ENCODE peak calls at places on chromosomes 7 and 10, in seven cellular contexts. One of them, this sample, is unnamed.

GRCh38 chr7:93044147-93044810 is 73.5 kb downstream of the SAMD9 start:
- DNase-seq in natural killer cell: no peak
- DNase-seq in astrocyte: peak
- DNase-seq in dorsolateral prefrontal cortex: no peak
- DNase-seq in chondrocyte: no peak
- DNase-seq in endothelial cell: no peak
- DNase-seq in HFF-Myc: no peak
- DNase-seq in this sample: no peak

GRCh38 chr10:71494980-71495381 is 98.3 kb downstream of the CDH23 start:
- DNase-seq in natural killer cell: no peak
- DNase-seq in astrocyte: no peak
- DNase-seq in dorsolateral prefrontal cortex: no peak
- DNase-seq in chondrocyte: no peak
- DNase-seq in endothelial cell: no peak
- DNase-seq in HFF-Myc: no peak
- DNase-seq in this sample: no peak

GRCh38 chr7:25854059-25854458 is 297.9 kb upstream of the NFE2L3 start:
- DNase-seq in natural killer cell: no peak
- DNase-seq in astrocyte: no peak
- DNase-seq in dorsolateral prefrontal cortex: no peak
- DNase-seq in chondrocyte: no peak
- DNase-seq in endothelial cell: no peak
- DNase-seq in HFF-Myc: no peak
- DNase-seq in this sample: no peak

GRCh38 chr7:92179393-92179924 is 517 bp upstream of the LRRD1 start:
- DNase-seq in natural killer cell: no peak
- DNase-seq in astrocyte: peak
- DNase-seq in dorsolateral prefrontal cortex: peak
- DNase-seq in chondrocyte: no peak
- DNase-seq in endothelial cell: peak
- DNase-seq in HFF-Myc: no peak
- DNase-seq in this sample: no peak

GRCh38 chr7:128374041-128374440 is 12.6 kb upstream of the PRRT4 start:
- DNase-seq in natural killer cell: no peak
- DNase-seq in astrocyte: no peak
- DNase-seq in dorsolateral prefrontal cortex: no peak
- DNase-seq in chondrocyte: no peak
- DNase-seq in endothelial cell: no peak
- DNase-seq in HFF-Myc: no peak
- DNase-seq in this sample: no peak

GRCh38 chr10:15601819-15602218 is 117.9 kb downstream of the ITGA8 start:
- DNase-seq in natural killer cell: no peak
- DNase-seq in astrocyte: no peak
- DNase-seq in dorsolateral prefrontal cortex: no peak
- DNase-seq in chondrocyte: no peak
- DNase-seq in endothelial cell: no peak
- DNase-seq in HFF-Myc: no peak
- DNase-seq in this sample: no peak

GRCh38 chr7:120550494-120551048 is 277.6 kb downstream of the KCND2 start:
- DNase-seq in natural killer cell: no peak
- DNase-seq in astrocyte: peak
- DNase-seq in dorsolateral prefrontal cortex: no peak
- DNase-seq in chondrocyte: no peak
- DNase-seq in endothelial cell: no peak
- DNase-seq in HFF-Myc: no peak
- DNase-seq in this sample: no peak

GRCh38 chr10:123560301-123561144 is 105.6 kb upstream of the GPR26 start:
- DNase-seq in natural killer cell: no peak
- DNase-seq in astrocyte: no peak
- DNase-seq in dorsolateral prefrontal cortex: no peak
- DNase-seq in chondrocyte: no peak
- DNase-seq in endothelial cell: no peak
- DNase-seq in HFF-Myc: no peak
- DNase-seq in this sample: no peak

GRCh38 chr10:69222157-69223027 is 2.3 kb downstream of the HKDC1 start:
- DNase-seq in natural killer cell: peak
- DNase-seq in astrocyte: peak
- DNase-seq in dorsolateral prefrontal cortex: no peak
- DNase-seq in chondrocyte: no peak
- DNase-seq in endothelial cell: peak
- DNase-seq in HFF-Myc: peak
- DNase-seq in this sample: no peak

GRCh38 chr10:47114680-47115186 is 185.3 kb upstream of the GDF10 start:
- DNase-seq in natural killer cell: no peak
- DNase-seq in astrocyte: no peak
- DNase-seq in dorsolateral prefrontal cortex: no peak
- DNase-seq in chondrocyte: no peak
- DNase-seq in endothelial cell: no peak
- DNase-seq in HFF-Myc: no peak
- DNase-seq in this sample: no peak

GRCh38 chr10:15712903-15713302 is 6.8 kb downstream of the ITGA8 start:
- DNase-seq in natural killer cell: no peak
- DNase-seq in astrocyte: no peak
- DNase-seq in dorsolateral prefrontal cortex: no peak
- DNase-seq in chondrocyte: no peak
- DNase-seq in endothelial cell: no peak
- DNase-seq in HFF-Myc: no peak
- DNase-seq in this sample: no peak

GRCh38 chr7:73436031-73436929 is 2.7 kb downstream of the FZD9 start:
- DNase-seq in natural killer cell: no peak
- DNase-seq in astrocyte: no peak
- DNase-seq in dorsolateral prefrontal cortex: no peak
- DNase-seq in chondrocyte: no peak
- DNase-seq in endothelial cell: no peak
- DNase-seq in HFF-Myc: no peak
- DNase-seq in this sample: no peak

GRCh38 chr7:96045181-96045580 is 272.8 kb downstream of the DYNC1I1 start:
- DNase-seq in natural killer cell: no peak
- DNase-seq in astrocyte: no peak
- DNase-seq in dorsolateral prefrontal cortex: no peak
- DNase-seq in chondrocyte: no peak
- DNase-seq in endothelial cell: no peak
- DNase-seq in HFF-Myc: no peak
- DNase-seq in this sample: no peak

GRCh38 chr7:44307301-44307900 is 18.0 kb downstream of the CAMK2B start:
- DNase-seq in natural killer cell: no peak
- DNase-seq in astrocyte: peak
- DNase-seq in dorsolateral prefrontal cortex: no peak
- DNase-seq in chondrocyte: no peak
- DNase-seq in endothelial cell: no peak
- DNase-seq in HFF-Myc: peak
- DNase-seq in this sample: no peak

GRCh38 chr10:48517911-48518321 is 87.0 kb downstream of the ARHGAP22 start:
- DNase-seq in natural killer cell: no peak
- DNase-seq in astrocyte: no peak
- DNase-seq in dorsolateral prefrontal cortex: no peak
- DNase-seq in chondrocyte: no peak
- DNase-seq in endothelial cell: no peak
- DNase-seq in HFF-Myc: no peak
- DNase-seq in this sample: no peak

GRCh38 chr7:964401-965231 is 10.1 kb upstream of the ADAP1 start:
- DNase-seq in natural killer cell: no peak
- DNase-seq in astrocyte: peak
- DNase-seq in dorsolateral prefrontal cortex: peak
- DNase-seq in chondrocyte: peak
- DNase-seq in endothelial cell: no peak
- DNase-seq in HFF-Myc: no peak
- DNase-seq in this sample: no peak

GRCh38 chr10:75967491-75967890 is 536.1 kb downstream of the LRMDA start:
- DNase-seq in natural killer cell: no peak
- DNase-seq in astrocyte: peak
- DNase-seq in dorsolateral prefrontal cortex: no peak
- DNase-seq in chondrocyte: no peak
- DNase-seq in endothelial cell: no peak
- DNase-seq in HFF-Myc: no peak
- DNase-seq in this sample: no peak

GRCh38 chr10:59216178-59216869 is 39.9 kb downstream of the PHYHIPL start:
- DNase-seq in natural killer cell: no peak
- DNase-seq in astrocyte: no peak
- DNase-seq in dorsolateral prefrontal cortex: no peak
- DNase-seq in chondrocyte: no peak
- DNase-seq in endothelial cell: no peak
- DNase-seq in HFF-Myc: no peak
- DNase-seq in this sample: no peak

GRCh38 chr10:118463740-118464139 is 121.6 kb upstream of the FAM204A start:
- DNase-seq in natural killer cell: no peak
- DNase-seq in astrocyte: no peak
- DNase-seq in dorsolateral prefrontal cortex: no peak
- DNase-seq in chondrocyte: no peak
- DNase-seq in endothelial cell: no peak
- DNase-seq in HFF-Myc: no peak
- DNase-seq in this sample: no peak

GRCh38 chr7:151945224-151945623 is 11.0 kb upstream of the GALNTL5 start:
- DNase-seq in natural killer cell: no peak
- DNase-seq in astrocyte: no peak
- DNase-seq in dorsolateral prefrontal cortex: no peak
- DNase-seq in chondrocyte: no peak
- DNase-seq in endothelial cell: no peak
- DNase-seq in HFF-Myc: no peak
- DNase-seq in this sample: no peak

GRCh38 chr10:130067893-130068292 is 42.7 kb downstream of the C10orf143 start:
- DNase-seq in natural killer cell: no peak
- DNase-seq in astrocyte: no peak
- DNase-seq in dorsolateral prefrontal cortex: no peak
- DNase-seq in chondrocyte: no peak
- DNase-seq in endothelial cell: no peak
- DNase-seq in HFF-Myc: no peak
- DNase-seq in this sample: no peak

GRCh38 chr10:92181575-92181974 is 109.3 kb downstream of the CPEB3 start:
- DNase-seq in natural killer cell: no peak
- DNase-seq in astrocyte: no peak
- DNase-seq in dorsolateral prefrontal cortex: no peak
- DNase-seq in chondrocyte: no peak
- DNase-seq in endothelial cell: no peak
- DNase-seq in HFF-Myc: peak
- DNase-seq in this sample: no peak
- TF ChIP-seq CTCF in natural killer cell: no peak
- TF ChIP-seq CTCF in astrocyte: peak
- TF ChIP-seq CTCF in dorsolateral prefrontal cortex: no peak
- TF ChIP-seq CTCF in chondrocyte: peak
- TF ChIP-seq CTCF in endothelial cell: peak
- TF ChIP-seq CTCF in HFF-Myc: peak
- TF ChIP-seq CTCF in this sample: no peak

GRCh38 chr10:62687230-62687748 is 117.2 kb upstream of the ADO start:
- DNase-seq in natural killer cell: no peak
- DNase-seq in astrocyte: peak
- DNase-seq in dorsolateral prefrontal cortex: no peak
- DNase-seq in chondrocyte: no peak
- DNase-seq in endothelial cell: no peak
- DNase-seq in HFF-Myc: no peak
- DNase-seq in this sample: no peak

GRCh38 chr10:62684911-62685310 is 119.6 kb upstream of the ADO start:
- DNase-seq in natural killer cell: no peak
- DNase-seq in astrocyte: no peak
- DNase-seq in dorsolateral prefrontal cortex: no peak
- DNase-seq in chondrocyte: no peak
- DNase-seq in endothelial cell: no peak
- DNase-seq in HFF-Myc: no peak
- DNase-seq in this sample: no peak

GRCh38 chr10:62681211-62681940 is 123.1 kb upstream of the ADO start:
- DNase-seq in natural killer cell: peak
- DNase-seq in astrocyte: peak
- DNase-seq in dorsolateral prefrontal cortex: no peak
- DNase-seq in chondrocyte: no peak
- DNase-seq in endothelial cell: no peak
- DNase-seq in HFF-Myc: no peak
- DNase-seq in this sample: no peak
- TF ChIP-seq CTCF in natural killer cell: peak
- TF ChIP-seq CTCF in astrocyte: no peak
- TF ChIP-seq CTCF in dorsolateral prefrontal cortex: no peak
- TF ChIP-seq CTCF in chondrocyte: no peak
- TF ChIP-seq CTCF in endothelial cell: no peak
- TF ChIP-seq CTCF in HFF-Myc: no peak
- TF ChIP-seq CTCF in this sample: no peak

GRCh38 chr7:19587291-19587690 is 121.5 kb downstream of the POLR1F start:
- DNase-seq in natural killer cell: no peak
- DNase-seq in astrocyte: no peak
- DNase-seq in dorsolateral prefrontal cortex: no peak
- DNase-seq in chondrocyte: no peak
- DNase-seq in endothelial cell: no peak
- DNase-seq in HFF-Myc: no peak
- DNase-seq in this sample: no peak
- TF ChIP-seq CTCF in natural killer cell: no peak
- TF ChIP-seq CTCF in astrocyte: no peak
- TF ChIP-seq CTCF in dorsolateral prefrontal cortex: no peak
- TF ChIP-seq CTCF in chondrocyte: no peak
- TF ChIP-seq CTCF in endothelial cell: no peak
- TF ChIP-seq CTCF in HFF-Myc: no peak
- TF ChIP-seq CTCF in this sample: peak

GRCh38 chr10:128875955-128876354 is 591.1 kb upstream of the MGMT start:
- DNase-seq in natural killer cell: no peak
- DNase-seq in astrocyte: no peak
- DNase-seq in dorsolateral prefrontal cortex: no peak
- DNase-seq in chondrocyte: no peak
- DNase-seq in endothelial cell: no peak
- DNase-seq in HFF-Myc: no peak
- DNase-seq in this sample: no peak
- TF ChIP-seq CTCF in natural killer cell: no peak
- TF ChIP-seq CTCF in astrocyte: no peak
- TF ChIP-seq CTCF in dorsolateral prefrontal cortex: no peak
- TF ChIP-seq CTCF in chondrocyte: no peak
- TF ChIP-seq CTCF in endothelial cell: no peak
- TF ChIP-seq CTCF in HFF-Myc: no peak
- TF ChIP-seq CTCF in this sample: no peak

DNA sequence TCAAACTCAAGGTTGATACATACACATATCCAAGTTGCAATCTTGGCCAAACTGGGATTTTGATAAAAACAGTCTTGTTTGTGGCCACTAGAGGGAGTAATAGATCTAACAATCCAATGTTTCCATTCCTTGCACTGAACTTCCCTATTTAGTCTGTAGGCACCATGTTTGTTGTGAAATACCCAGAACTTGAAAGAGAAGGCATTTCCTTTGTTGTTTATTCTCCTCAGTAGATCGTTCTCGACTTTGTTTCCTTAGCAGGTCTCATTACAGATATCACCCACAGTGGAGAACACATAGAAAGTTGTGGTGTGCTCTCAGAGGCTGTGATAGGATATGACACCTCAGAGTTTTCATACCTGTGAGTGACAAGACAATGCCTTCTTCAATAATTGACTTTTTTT is 70.3 kb upstream of the MXI1 start:
- DNase-seq in natural killer cell: no peak
- DNase-seq in astrocyte: peak
- DNase-seq in dorsolateral prefrontal cortex: no peak
- DNase-seq in chondrocyte: no peak
- DNase-seq in endothelial cell: no peak
- DNase-seq in HFF-Myc: peak
- DNase-seq in this sample: no peak
- TF ChIP-seq CTCF in natural killer cell: peak
- TF ChIP-seq CTCF in astrocyte: peak
- TF ChIP-seq CTCF in dorsolateral prefrontal cortex: peak
- TF ChIP-seq CTCF in chondrocyte: peak
- TF ChIP-seq CTCF in endothelial cell: peak
- TF ChIP-seq CTCF in HFF-Myc: peak
- TF ChIP-seq CTCF in this sample: peak

This sample was measured in D721Med.